ENCODE peak calls at places on chromosome 1, in nine cellular contexts. One of them, this sample, is unnamed.

GRCh38 chr1:119279441-119280415 is 88.9 kb upstream of the HAO2 start:
- DNase-seq in AG04449: no peak
- DNase-seq in IMR-90: peak; percentile 76
- DNase-seq in AG10803: peak; percentile 94
- DNase-seq in suprapubic skin: no peak
- DNase-seq in cardiac fibroblast: peak; percentile 91
- DNase-seq in fibroblast of mammary gland: peak; percentile 86
- DNase-seq in hepatocyte: peak; percentile 53
- DNase-seq in breast epithelium: peak; percentile 33
- DNase-seq in this sample: no peak

GRCh38 chr1:236762410-236762809 is 32.7 kb upstream of the MTR start:
- DNase-seq in AG04449: no peak
- DNase-seq in IMR-90: no peak
- DNase-seq in AG10803: peak; percentile 5
- DNase-seq in suprapubic skin: no peak
- DNase-seq in cardiac fibroblast: no peak
- DNase-seq in fibroblast of mammary gland: peak; percentile 12
- DNase-seq in hepatocyte: no peak
- DNase-seq in breast epithelium: no peak
- DNase-seq in this sample: no peak

GRCh38 chr1:51321924-51322280 is 8.5 kb downstream of the TTC39A start:
- DNase-seq in AG04449: no peak
- DNase-seq in IMR-90: no peak
- DNase-seq in AG10803: no peak
- DNase-seq in suprapubic skin: no peak
- DNase-seq in cardiac fibroblast: no peak
- DNase-seq in fibroblast of mammary gland: no peak
- DNase-seq in hepatocyte: no peak
- DNase-seq in breast epithelium: no peak
- DNase-seq in this sample: no peak

GRCh38 chr1:221335161-221336101 is 406.5 kb downstream of the DUSP10 start:
- DNase-seq in AG04449: peak; percentile 58
- DNase-seq in IMR-90: peak; percentile 69
- DNase-seq in AG10803: peak; percentile 94
- DNase-seq in suprapubic skin: peak; percentile 66
- DNase-seq in cardiac fibroblast: peak; percentile 91
- DNase-seq in fibroblast of mammary gland: peak; percentile 96
- DNase-seq in hepatocyte: peak; percentile 13
- DNase-seq in breast epithelium: no peak
- DNase-seq in this sample: peak; percentile 16

GRCh38 chr1:49298304-49298703 is 521.6 kb upstream of the BEND5 start:
- DNase-seq in AG04449: no peak
- DNase-seq in IMR-90: no peak
- DNase-seq in AG10803: peak; percentile 34
- DNase-seq in suprapubic skin: no peak
- DNase-seq in cardiac fibroblast: no peak
- DNase-seq in fibroblast of mammary gland: peak; percentile 0
- DNase-seq in hepatocyte: no peak
- DNase-seq in breast epithelium: peak; percentile 18
- DNase-seq in this sample: peak; percentile 42

GRCh38 chr1:15952317-15953258 is 23.3 kb downstream of the ZBTB17 start:
- DNase-seq in AG04449: peak; percentile 73
- DNase-seq in IMR-90: peak; percentile 99
- DNase-seq in AG10803: peak; percentile 86
- DNase-seq in suprapubic skin: no peak
- DNase-seq in cardiac fibroblast: peak; percentile 97
- DNase-seq in fibroblast of mammary gland: peak; percentile 96
- DNase-seq in hepatocyte: peak; percentile 40
- DNase-seq in breast epithelium: no peak
- DNase-seq in this sample: no peak

GRCh38 chr1:229381234-229381633 is 38.4 kb upstream of the CCSAP start:
- DNase-seq in AG04449: no peak
- DNase-seq in IMR-90: no peak
- DNase-seq in AG10803: no peak
- DNase-seq in suprapubic skin: no peak
- DNase-seq in cardiac fibroblast: no peak
- DNase-seq in fibroblast of mammary gland: no peak
- DNase-seq in hepatocyte: no peak
- DNase-seq in breast epithelium: no peak
- DNase-seq in this sample: no peak

GRCh38 chr1:85417876-85418275 is 47.1 kb downstream of the DDAH1 start:
- DNase-seq in AG04449: no peak
- DNase-seq in IMR-90: no peak
- DNase-seq in AG10803: no peak
- DNase-seq in suprapubic skin: no peak
- DNase-seq in cardiac fibroblast: no peak
- DNase-seq in fibroblast of mammary gland: no peak
- DNase-seq in hepatocyte: no peak
- DNase-seq in breast epithelium: no peak
- DNase-seq in this sample: no peak

GRCh38 chr1:153404768-153405167 is 11.6 kb upstream of the S100A7A start:
- DNase-seq in AG04449: no peak
- DNase-seq in IMR-90: no peak
- DNase-seq in AG10803: no peak
- DNase-seq in suprapubic skin: no peak
- DNase-seq in cardiac fibroblast: peak; percentile 4
- DNase-seq in fibroblast of mammary gland: peak; percentile 9
- DNase-seq in hepatocyte: no peak
- DNase-seq in breast epithelium: no peak
- DNase-seq in this sample: no peak

GRCh38 chr1:109636201-109636952 is 16.7 kb downstream of the AMPD2 start:
- DNase-seq in AG04449: no peak
- DNase-seq in IMR-90: peak; percentile 62
- DNase-seq in AG10803: peak; percentile 61
- DNase-seq in suprapubic skin: no peak
- DNase-seq in cardiac fibroblast: peak; percentile 64
- DNase-seq in fibroblast of mammary gland: peak; percentile 78
- DNase-seq in hepatocyte: no peak
- DNase-seq in breast epithelium: no peak
- DNase-seq in this sample: peak; percentile 6

GRCh38 chr1:178494569-178494971 is 2.2 kb downstream of the CLEC20A start:
- DNase-seq in AG04449: no peak
- DNase-seq in IMR-90: no peak
- DNase-seq in AG10803: no peak
- DNase-seq in suprapubic skin: no peak
- DNase-seq in cardiac fibroblast: no peak
- DNase-seq in fibroblast of mammary gland: no peak
- DNase-seq in hepatocyte: no peak
- DNase-seq in breast epithelium: no peak
- DNase-seq in this sample: no peak

GRCh38 chr1:1808206-1808605 is 29.9 kb upstream of the NADK start:
- DNase-seq in AG04449: no peak
- DNase-seq in IMR-90: no peak
- DNase-seq in AG10803: no peak
- DNase-seq in suprapubic skin: no peak
- DNase-seq in cardiac fibroblast: no peak
- DNase-seq in fibroblast of mammary gland: no peak
- DNase-seq in hepatocyte: no peak
- DNase-seq in breast epithelium: no peak
- DNase-seq in this sample: no peak

GRCh38 chr1:59545830-59546229 is 248.9 kb downstream of the FGGY start:
- DNase-seq in AG04449: no peak
- DNase-seq in IMR-90: no peak
- DNase-seq in AG10803: no peak
- DNase-seq in suprapubic skin: no peak
- DNase-seq in cardiac fibroblast: no peak
- DNase-seq in fibroblast of mammary gland: no peak
- DNase-seq in hepatocyte: no peak
- DNase-seq in breast epithelium: no peak
- DNase-seq in this sample: no peak

GRCh38 chr1:158147396-158148353 is 33.0 kb upstream of the CD1D start:
- DNase-seq in AG04449: no peak
- DNase-seq in IMR-90: no peak
- DNase-seq in AG10803: no peak
- DNase-seq in suprapubic skin: no peak
- DNase-seq in cardiac fibroblast: no peak
- DNase-seq in fibroblast of mammary gland: peak; percentile 33
- DNase-seq in hepatocyte: no peak
- DNase-seq in breast epithelium: no peak
- DNase-seq in this sample: no peak

GRCh38 chr1:50452700-50453099 is 29.5 kb upstream of the DMRTA2 start:
- DNase-seq in AG04449: no peak
- DNase-seq in IMR-90: no peak
- DNase-seq in AG10803: no peak
- DNase-seq in suprapubic skin: no peak
- DNase-seq in cardiac fibroblast: no peak
- DNase-seq in fibroblast of mammary gland: no peak
- DNase-seq in hepatocyte: no peak
- DNase-seq in breast epithelium: no peak
- DNase-seq in this sample: no peak

GRCh38 chr1:45266151-45266801 is 59.9 kb upstream of the ZSWIM5 start:
- DNase-seq in AG04449: peak; percentile 49
- DNase-seq in IMR-90: peak; percentile 91
- DNase-seq in AG10803: peak; percentile 22
- DNase-seq in suprapubic skin: no peak
- DNase-seq in cardiac fibroblast: peak; percentile 93
- DNase-seq in fibroblast of mammary gland: peak; percentile 84
- DNase-seq in hepatocyte: peak; percentile 58
- DNase-seq in breast epithelium: no peak
- DNase-seq in this sample: peak; percentile 52

GRCh38 chr1:110872745-110873435 is at the start of gene CD53:
- DNase-seq in AG04449: no peak
- DNase-seq in IMR-90: no peak
- DNase-seq in AG10803: no peak
- DNase-seq in suprapubic skin: no peak
- DNase-seq in cardiac fibroblast: no peak
- DNase-seq in fibroblast of mammary gland: no peak
- DNase-seq in hepatocyte: no peak
- DNase-seq in breast epithelium: no peak
- DNase-seq in this sample: peak; percentile 22

GRCh38 chr1:115829023-115829674 is 11.8 kb downstream of the NHLH2 start:
- DNase-seq in AG04449: peak; percentile 46
- DNase-seq in IMR-90: peak; percentile 84
- DNase-seq in AG10803: peak; percentile 92
- DNase-seq in suprapubic skin: peak; percentile 73
- DNase-seq in cardiac fibroblast: peak; percentile 85
- DNase-seq in fibroblast of mammary gland: peak; percentile 96
- DNase-seq in hepatocyte: peak; percentile 74
- DNase-seq in breast epithelium: no peak
- DNase-seq in this sample: no peak

GRCh38 chr1:169892176-169892818 is 1.4 kb downstream of the SCYL3 start:
- DNase-seq in AG04449: no peak
- DNase-seq in IMR-90: no peak
- DNase-seq in AG10803: no peak
- DNase-seq in suprapubic skin: no peak
- DNase-seq in cardiac fibroblast: no peak
- DNase-seq in fibroblast of mammary gland: no peak
- DNase-seq in hepatocyte: no peak
- DNase-seq in breast epithelium: no peak
- DNase-seq in this sample: no peak
- H3K4me3 ChIP-seq in AG04449: peak overlapping the region; percentile 94
- H3K4me3 ChIP-seq in IMR-90: peak overlapping the region; percentile 68
- H3K4me3 ChIP-seq in AG10803: peak overlapping the region; percentile 85
- H3K4me3 ChIP-seq in suprapubic skin: peak overlapping the region; percentile 84
- H3K4me3 ChIP-seq in cardiac fibroblast: peak overlapping the region; percentile 79
- H3K4me3 ChIP-seq in fibroblast of mammary gland: peak overlapping the region; percentile 86
- H3K4me3 ChIP-seq in hepatocyte: peak overlapping the region; percentile 67
- H3K4me3 ChIP-seq in breast epithelium: peak overlapping the region; percentile 100
- H3K4me3 ChIP-seq in this sample: peak overlapping the region; percentile 94

DNA sequence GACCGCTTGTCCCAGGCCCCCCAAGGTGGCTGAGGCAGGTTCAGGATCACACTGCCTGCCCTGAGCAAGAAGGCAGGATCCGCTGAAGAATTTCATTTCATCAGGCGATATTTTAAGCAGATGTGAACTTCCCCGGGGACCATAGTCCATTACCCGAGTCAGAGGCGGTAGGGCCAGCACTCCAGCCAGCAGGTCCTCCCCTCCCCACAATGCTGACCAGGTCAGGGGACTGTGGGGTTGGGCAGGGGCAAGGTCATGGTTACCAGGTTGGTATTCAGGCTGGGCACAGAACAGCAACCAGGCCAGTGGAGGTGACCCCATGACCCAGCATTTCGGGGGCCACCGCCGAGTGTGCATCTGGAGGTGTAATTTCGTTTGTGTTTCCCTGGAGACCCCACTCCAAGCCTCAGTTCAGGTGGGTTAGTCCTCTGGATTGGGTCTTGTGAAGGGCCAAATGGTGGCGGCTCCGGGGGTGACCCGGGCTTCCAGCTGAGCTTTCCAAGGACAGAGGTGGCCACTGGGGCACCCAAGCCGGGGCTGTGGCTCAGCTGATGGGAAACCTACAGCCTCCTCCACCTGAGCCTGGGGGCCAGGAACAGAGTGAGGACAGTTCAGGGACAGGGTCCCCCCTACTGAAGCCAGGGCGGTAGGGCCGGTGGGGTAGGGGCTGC is 2.6 kb downstream of the PRDM16 start:
- DNase-seq in AG04449: no peak
- DNase-seq in IMR-90: no peak
- DNase-seq in AG10803: no peak
- DNase-seq in suprapubic skin: no peak
- DNase-seq in cardiac fibroblast: no peak
- DNase-seq in fibroblast of mammary gland: no peak
- DNase-seq in hepatocyte: no peak
- DNase-seq in breast epithelium: no peak
- DNase-seq in this sample: peak; percentile 40
- H3K4me3 ChIP-seq in AG04449: no peak overlapping the region
- H3K4me3 ChIP-seq in IMR-90: no peak overlapping the region
- H3K4me3 ChIP-seq in AG10803: no peak overlapping the region
- H3K4me3 ChIP-seq in suprapubic skin: peak overlapping the region; percentile 58
- H3K4me3 ChIP-seq in cardiac fibroblast: no peak overlapping the region
- H3K4me3 ChIP-seq in fibroblast of mammary gland: no peak overlapping the region
- H3K4me3 ChIP-seq in hepatocyte: no peak overlapping the region
- H3K4me3 ChIP-seq in breast epithelium: no peak overlapping the region
- H3K4me3 ChIP-seq in this sample: peak overlapping the region; percentile 85

DNA sequence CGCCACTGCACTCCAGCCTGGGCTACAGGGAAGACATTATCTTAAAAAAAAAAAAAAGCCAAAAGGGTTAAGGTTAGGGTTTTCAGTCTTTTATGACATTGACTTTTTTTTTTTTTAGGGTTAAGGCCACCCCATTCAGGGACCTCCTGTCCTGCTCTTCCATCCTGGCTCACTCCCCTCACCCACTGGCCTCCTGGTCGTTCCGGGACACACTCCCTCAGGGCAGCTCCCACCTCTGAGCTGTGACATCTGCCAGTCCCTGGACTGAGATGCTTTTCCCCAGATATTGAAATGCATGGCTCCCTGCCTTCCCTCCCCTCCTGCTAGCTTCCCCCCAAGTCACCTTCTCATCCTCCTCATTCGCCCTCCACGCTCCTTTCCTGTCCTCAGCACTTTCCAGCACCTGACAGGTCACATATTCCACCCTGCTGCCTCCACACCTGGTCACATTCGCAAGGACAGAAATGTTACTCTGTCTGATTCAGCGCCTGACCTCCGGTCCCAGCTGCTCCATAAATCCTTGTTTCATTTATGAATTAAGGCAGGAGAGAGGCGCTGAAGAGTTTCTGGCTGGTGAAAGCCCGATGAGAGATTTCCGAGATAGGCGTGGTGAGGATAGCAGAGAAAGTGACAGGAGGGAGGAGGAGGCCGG is 9.5 kb downstream of the PLEKHG5 start:
- DNase-seq in AG04449: no peak
- DNase-seq in IMR-90: no peak
- DNase-seq in AG10803: no peak
- DNase-seq in suprapubic skin: no peak
- DNase-seq in cardiac fibroblast: no peak
- DNase-seq in fibroblast of mammary gland: no peak
- DNase-seq in hepatocyte: no peak
- DNase-seq in breast epithelium: no peak
- DNase-seq in this sample: no peak
- H3K4me3 ChIP-seq in AG04449: no peak overlapping the region
- H3K4me3 ChIP-seq in IMR-90: no peak overlapping the region
- H3K4me3 ChIP-seq in AG10803: no peak overlapping the region
- H3K4me3 ChIP-seq in suprapubic skin: no peak overlapping the region
- H3K4me3 ChIP-seq in cardiac fibroblast: no peak overlapping the region
- H3K4me3 ChIP-seq in fibroblast of mammary gland: no peak overlapping the region
- H3K4me3 ChIP-seq in hepatocyte: no peak overlapping the region
- H3K4me3 ChIP-seq in breast epithelium: no peak overlapping the region
- H3K4me3 ChIP-seq in this sample: no peak overlapping the region

GRCh38 chr1:31241321-31241720 is 1.6 kb upstream of the NKAIN1 start:
- DNase-seq in AG04449: no peak
- DNase-seq in IMR-90: no peak
- DNase-seq in AG10803: no peak
- DNase-seq in suprapubic skin: no peak
- DNase-seq in cardiac fibroblast: no peak
- DNase-seq in fibroblast of mammary gland: no peak
- DNase-seq in hepatocyte: no peak
- DNase-seq in breast epithelium: no peak
- DNase-seq in this sample: no peak
- H3K4me3 ChIP-seq in AG04449: no peak overlapping the region
- H3K4me3 ChIP-seq in IMR-90: no peak overlapping the region
- H3K4me3 ChIP-seq in AG10803: no peak overlapping the region
- H3K4me3 ChIP-seq in suprapubic skin: no peak overlapping the region
- H3K4me3 ChIP-seq in cardiac fibroblast: no peak overlapping the region
- H3K4me3 ChIP-seq in fibroblast of mammary gland: no peak overlapping the region
- H3K4me3 ChIP-seq in hepatocyte: no peak overlapping the region
- H3K4me3 ChIP-seq in breast epithelium: no peak overlapping the region
- H3K4me3 ChIP-seq in this sample: no peak overlapping the region

This sample was measured in pancreas.